ENCODE peak calls at places on chromosomes 4 and X, in five cellular contexts. N, J, H, L and T are unnamed samples.

GRCh38 chr4:115424852-115425251 is 311.4 kb upstream of the NDST4 start:
- DNase-seq in N (no peak), J (no peak), H (no peak), L (no peak), T (no peak)

GRCh38 chrX:54359408-54359807 is 1.6 kb upstream of the WNK3 start:
- DNase-seq in N (no peak), J (no peak), H (no peak), L (no peak), T (no peak)

GRCh38 chr4:86977621-86978184 is 42.9 kb downstream of the AFF1 start:
- DNase-seq in N (peak; percentile 78), J (no peak), H (peak; percentile 81), L (peak; percentile 51), T (peak; percentile 22)

GRCh38 chr4:53914313-53915016 is 149.9 kb downstream of the CHIC2 start:
- DNase-seq in N (peak; percentile 79), J (peak; percentile 34), H (peak; percentile 98), L (peak; percentile 68), T (peak; percentile 98)

GRCh38 chrX:96435636-96436035 is 249.0 kb upstream of the DIAPH2 start:
- DNase-seq in N (no peak), J (no peak), H (peak; percentile 53), L (no peak), T (no peak)

GRCh38 chrX:2928127-2928582 is 984 bp downstream of the ARSD start:
- DNase-seq in N (peak; percentile 71), J (peak; percentile 54), H (peak; percentile 38), L (no peak), T (no peak)

GRCh38 chrX:149759824-149760223 is 14.0 kb upstream of the HSFX1 start:
- DNase-seq in N (no peak), J (no peak), H (no peak), L (no peak), T (no peak)

GRCh38 chr4:62544428-62544827 is 1344.3 kb downstream of the ADGRL3 start:
- DNase-seq in N (peak; percentile 4), J (no peak), H (no peak), L (no peak), T (no peak)

GRCh38 chrX:81537723-81538122 is 335.8 kb downstream of the SH3BGRL start:
- DNase-seq in N (no peak), J (no peak), H (no peak), L (no peak), T (no peak)

GRCh38 chr4:151659631-151660030 is 101.2 kb downstream of the GATB start:
- DNase-seq in N (peak; percentile 31), J (no peak), H (peak; percentile 33), L (no peak), T (no peak)

GRCh38 chr4:22695917-22696316 is 3.2 kb downstream of the GBA3 start:
- DNase-seq in N (no peak), J (no peak), H (no peak), L (no peak), T (no peak)

GRCh38 chr4:41718907-41719306 is 29.6 kb downstream of the PHOX2B start:
- DNase-seq in N (peak; percentile 54), J (no peak), H (peak; percentile 43), L (no peak), T (no peak)

GRCh38 chrX:16138108-16138427 is 14.7 kb downstream of the GRPR start:
- DNase-seq in N (no peak), J (no peak), H (no peak), L (no peak), T (no peak)

GRCh38 chr4:108926058-108926457 is 163.2 kb upstream of the ETNPPL start:
- DNase-seq in N (no peak), J (no peak), H (peak; percentile 58), L (no peak), T (no peak)

GRCh38 chrX:150212672-150213480 is 150.2 kb upstream of the MAMLD1 start:
- DNase-seq in N (no peak), J (peak; percentile 57), H (peak; percentile 38), L (no peak), T (no peak)

GRCh38 chr4:169266081-169266480 is 4.7 kb downstream of the SH3RF1 start:
- DNase-seq in N (no peak), J (no peak), H (no peak), L (no peak), T (no peak)

GRCh38 chrX:4932790-4933189 is 1219.3 kb upstream of the PRKX start:
- DNase-seq in N (peak; percentile 54), J (no peak), H (no peak), L (no peak), T (no peak)

GRCh38 chr4:8393593-8394038 is 46.9 kb downstream of the ACOX3 start:
- DNase-seq in N (peak; percentile 99), J (no peak), H (peak; percentile 98), L (peak; percentile 72), T (peak; percentile 89)

GRCh38 chr4:4446434-4446833 is 59.5 kb downstream of the NSG1 start:
- DNase-seq in N (peak; percentile 48), J (no peak), H (peak; percentile 74), L (no peak), T (no peak)

GRCh38 chr4:111991797-111992196 is 153.5 kb upstream of the FAM241A start:
- DNase-seq in N (peak; percentile 42), J (no peak), H (peak; percentile 84), L (no peak), T (no peak)

GRCh38 chr4:168019019-168019651 is 73.2 kb upstream of the ANXA10 start:
- DNase-seq in N (no peak), J (no peak), H (peak; percentile 58), L (no peak), T (no peak)

GRCh38 chr4:99506781-99507180 is 4.0 kb upstream of the C4orf17 start:
- DNase-seq in N (no peak), J (no peak), H (no peak), L (no peak), T (no peak)

GRCh38 chr4:83772680-83773079 is 236.8 kb downstream of the GPAT3 start:
- DNase-seq in N (no peak), J (no peak), H (no peak), L (no peak), T (no peak)

GRCh38 chr4:93749351-93749761 is 79.2 kb upstream of the ATOH1 start:
- DNase-seq in N (no peak), J (no peak), H (no peak), L (no peak), T (no peak)

GRCh38 chrX:101595739-101596419 is 21.9 kb downstream of the ARMCX6 start:
- DNase-seq in N (peak; percentile 48), J (no peak), H (peak; percentile 70), L (no peak), T (no peak)

GRCh38 chr4:71441186-71442169 is 102.7 kb downstream of the SLC4A4 start:
- DNase-seq in N (peak; percentile 55), J (no peak), H (no peak), L (no peak), T (no peak)

GRCh38 chr4:168846414-168846813 is 163.6 kb downstream of the CBR4 start:
- DNase-seq in N (no peak), J (no peak), H (no peak), L (no peak), T (no peak)

GRCh38 chrX:149370097-149370496 is 135.0 kb downstream of the IDS start:
- DNase-seq in N (peak; percentile 74), J (no peak), H (no peak), L (peak; percentile 42), T (no peak)

GRCh38 chrX:24494544-24495113 is 29.5 kb downstream of the PDK3 start:
- DNase-seq in N (peak; percentile 82), J (no peak), H (peak; percentile 5), L (peak; percentile 45), T (peak; percentile 48)

GRCh38 chr4:28639747-28640146 is 1779.1 kb downstream of the STIM2 start:
- DNase-seq in N (no peak), J (no peak), H (peak; percentile 30), L (no peak), T (no peak)

GRCh38 chr4:184343400-184344177 is 125.9 kb upstream of the ENPP6 start:
- DNase-seq in N (peak; percentile 74), J (peak; percentile 77), H (peak; percentile 89), L (peak; percentile 77), T (peak; percentile 66)

DNA sequence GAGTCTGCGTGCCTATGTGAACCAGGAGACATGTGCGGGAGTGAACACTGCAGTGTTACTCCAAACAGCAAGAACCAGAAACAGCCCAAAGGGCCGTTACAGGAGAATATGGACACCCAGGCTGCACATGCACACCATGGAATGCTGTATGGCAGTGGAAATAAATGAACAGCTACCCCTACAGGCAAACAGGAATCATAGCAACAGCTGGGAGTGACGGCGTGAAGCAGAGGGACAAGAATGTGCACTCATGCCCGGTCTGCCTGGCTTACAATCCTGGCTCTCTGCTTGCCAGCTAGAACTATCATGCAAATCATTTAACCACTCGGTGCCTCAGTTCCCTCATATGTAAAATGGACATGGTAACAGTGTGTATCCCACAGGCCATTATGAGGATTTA is 16.6 kb downstream of the GPKOW start:
- DNase-seq in N (peak; percentile 26), J (peak; percentile 29), H (peak; percentile 68), L (no peak), T (no peak)
- H3K9me3 ChIP-seq in N (no peaks in the 10 kb centered on the region), J (no peaks in the 10 kb centered on the region), H (no peaks in the 10 kb centered on the region), L (no peaks in the 10 kb centered on the region), T (no peaks in the 10 kb centered on the region)

GRCh38 chr4:88681209-88681608 is 16.4 kb downstream of the NAP1L5 start:
- DNase-seq in N (no peak), J (no peak), H (no peak), L (no peak), T (no peak)
- H3K36me3 ChIP-seq in N (peaks cover 4% of the 10 kb centered on the region), J (peaks cover 88% of the 10 kb centered on the region), H (peaks cover 29% of the 10 kb centered on the region), L (peaks cover 4% of the 10 kb centered on the region), T (no peaks in the 10 kb centered on the region)

DNA sequence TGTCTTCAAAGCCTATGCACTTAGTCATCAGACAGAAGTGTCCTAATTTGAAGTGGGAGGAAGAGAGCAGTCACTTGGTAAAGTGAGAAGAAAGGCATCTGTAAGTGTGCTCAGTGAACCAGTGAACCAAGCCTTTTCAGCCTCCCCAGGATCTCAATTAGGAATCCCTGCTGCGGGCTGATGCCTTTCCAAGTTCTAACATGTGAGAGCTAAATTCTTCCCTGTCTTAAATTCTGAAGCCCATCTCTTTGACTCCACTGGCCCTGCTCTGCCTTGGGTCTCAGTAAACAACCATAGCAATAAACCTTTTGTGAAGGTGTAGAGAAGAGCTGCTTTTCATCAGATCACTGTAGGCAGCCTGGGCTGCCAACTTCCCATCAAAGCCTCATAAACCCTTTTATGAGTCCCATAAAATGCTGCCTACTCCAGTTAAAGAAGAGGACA is 701.2 kb upstream of the LCORL start:
- DNase-seq in N (no peak), J (no peak), H (no peak), L (no peak), T (no peak)
- H3K9me3 ChIP-seq in N (no peaks in the 10 kb centered on the region), J (peaks cover 7% of the 10 kb centered on the region), H (no peaks in the 10 kb centered on the region), L (no peaks in the 10 kb centered on the region), T (no peaks in the 10 kb centered on the region)

DNA sequence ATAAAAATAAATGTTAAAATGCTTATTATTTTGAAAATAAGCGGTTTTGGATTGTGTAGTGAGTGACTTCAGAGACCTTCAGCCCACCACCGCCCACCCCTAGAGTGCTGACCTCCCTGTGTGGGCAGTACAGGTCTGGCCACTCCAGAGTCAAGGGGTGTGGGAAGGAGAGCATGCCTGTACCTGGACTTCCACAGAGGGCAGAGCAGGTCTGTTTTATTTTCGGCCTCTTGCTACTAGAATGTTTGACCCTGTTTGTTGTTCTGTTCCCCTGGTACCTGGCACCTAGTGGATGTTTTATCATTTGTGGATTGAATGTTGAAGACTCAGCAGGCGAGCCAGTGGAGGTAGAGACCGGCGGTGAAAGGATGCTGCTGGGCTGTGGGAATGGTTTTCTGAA is 14.3 kb downstream of the PIGG start:
- DNase-seq in N (no peak), J (no peak), H (no peak), L (no peak), T (no peak)
- H3K36me3 ChIP-seq in N (peaks cover 41% of the 10 kb centered on the region), J (peaks cover 100% of the 10 kb centered on the region), H (peaks cover 24% of the 10 kb centered on the region), L (peaks cover 17% of the 10 kb centered on the region), T (peaks cover 3% of the 10 kb centered on the region)